ENCODE peak calls at places on chromosomes 16 and 17, in six cellular contexts. F, H, E, R, M and V are unnamed samples.

GRCh38 chr17:47225436-47225858 is 16.3 kb downstream of the MYL4 start:
- DNase-seq in F (peak), H (peak), E (no peak), R (peak), M (peak), V (no peak)

GRCh38 chr17:27294689-27295630 is 1.0 kb downstream of the WSB1 start:
- DNase-seq in F (peak), H (peak), E (no peak), R (peak), M (peak), V (peak)

GRCh38 chr17:48427598-48427997 is 2.4 kb downstream of the SKAP1 start:
- DNase-seq in F (no peak), H (no peak), E (no peak), R (no peak), M (no peak), V (no peak)

GRCh38 chr17:50423553-50424159 is 2.4 kb upstream of the ACSF2 start:
- DNase-seq in F (peak), H (peak), E (no peak), R (peak), M (peak), V (no peak)

GRCh38 chr17:73932216-73932749 is 271.2 kb upstream of the RPL38 start:
- DNase-seq in F (no peak), H (no peak), E (no peak), R (no peak), M (no peak), V (no peak)

GRCh38 chr16:20355114-20355782 is 2.7 kb upstream of the UMOD start:
- DNase-seq in F (no peak), H (no peak), E (no peak), R (no peak), M (no peak), V (no peak)

GRCh38 chr16:89583895-89584644 is 8.5 kb downstream of the CPNE7 start:
- DNase-seq in F (no peak), H (no peak), E (no peak), R (no peak), M (no peak), V (no peak)

GRCh38 chr17:59830007-59830630 is 62.6 kb downstream of the TUBD1 start:
- DNase-seq in F (no peak), H (no peak), E (no peak), R (no peak), M (peak), V (no peak)

GRCh38 chr17:46003907-46004748 is 5.1 kb downstream of the STH start:
- DNase-seq in F (peak), H (no peak), E (no peak), R (peak), M (peak), V (peak)

GRCh38 chr17:8185580-8186445 is 4.2 kb downstream of the BORCS6 start:
- DNase-seq in F (peak), H (peak), E (no peak), R (peak), M (peak), V (peak)

GRCh38 chr17:16377804-16378400 is 3.0 kb upstream of the UBB start:
- DNase-seq in F (peak), H (no peak), E (no peak), R (no peak), M (peak), V (no peak)
- H3K27ac ChIP-seq in F (peak), H (no peak), E (no peak), R (no peak), M (no peak), V (peak)

DNA sequence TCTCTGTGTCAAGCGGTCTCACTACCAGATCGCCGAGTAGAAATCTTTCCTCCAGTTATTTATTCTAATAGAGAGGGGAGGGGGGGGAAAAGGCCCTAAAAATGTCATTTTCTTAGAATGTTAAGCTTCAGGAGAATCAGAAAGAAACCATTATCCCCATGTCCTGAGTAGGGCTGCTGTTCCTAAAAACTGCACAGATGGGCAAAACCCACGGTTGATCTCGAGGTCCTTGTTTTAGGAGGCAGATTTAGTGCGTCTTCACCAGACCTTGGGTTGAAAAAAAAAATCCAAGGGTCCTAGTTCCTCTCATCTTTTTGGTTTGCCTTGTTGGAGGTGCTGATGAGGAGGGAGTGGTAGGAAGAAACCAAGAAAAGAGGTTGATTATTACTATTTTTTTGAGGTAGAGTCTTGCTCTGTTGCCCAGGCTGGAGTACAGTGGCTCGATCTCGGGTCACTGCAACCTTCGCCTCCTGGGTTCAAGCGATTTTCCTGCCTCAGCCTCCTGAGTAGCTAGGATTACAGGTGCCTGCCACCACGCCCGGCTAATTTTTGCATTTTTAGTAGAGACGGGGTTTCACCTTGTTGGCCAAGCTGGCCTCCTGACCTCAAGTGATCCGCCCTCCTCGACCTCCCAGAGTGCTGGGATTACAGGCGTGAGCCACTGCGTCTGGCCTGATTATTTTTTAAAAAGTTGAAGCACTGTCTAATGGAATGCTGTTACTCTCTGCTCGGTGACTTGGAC is 1.4 kb downstream of the CBFB start:
- DNase-seq in F (no peak), H (no peak), E (no peak), R (no peak), M (no peak), V (no peak)
- H3K27ac ChIP-seq in F (peak), H (peak), E (no peak), R (peak), M (no peak), V (peak)

GRCh38 chr17:4605826-4606225 is 21.5 kb downstream of the SMTNL2 start:
- DNase-seq in F (peak), H (no peak), E (no peak), R (peak), M (peak), V (no peak)

GRCh38 chr17:4610162-4610561 is 25.8 kb downstream of the SMTNL2 start:
- DNase-seq in F (no peak), H (no peak), E (no peak), R (no peak), M (no peak), V (no peak)

GRCh38 chr17:4607261-4607731 is 23.0 kb downstream of the SMTNL2 start:
- DNase-seq in F (peak), H (no peak), E (no peak), R (peak), M (peak), V (no peak)

GRCh38 chr17:4609761-4610160 is 25.4 kb downstream of the SMTNL2 start:
- DNase-seq in F (no peak), H (no peak), E (no peak), R (no peak), M (no peak), V (no peak)

DNA sequence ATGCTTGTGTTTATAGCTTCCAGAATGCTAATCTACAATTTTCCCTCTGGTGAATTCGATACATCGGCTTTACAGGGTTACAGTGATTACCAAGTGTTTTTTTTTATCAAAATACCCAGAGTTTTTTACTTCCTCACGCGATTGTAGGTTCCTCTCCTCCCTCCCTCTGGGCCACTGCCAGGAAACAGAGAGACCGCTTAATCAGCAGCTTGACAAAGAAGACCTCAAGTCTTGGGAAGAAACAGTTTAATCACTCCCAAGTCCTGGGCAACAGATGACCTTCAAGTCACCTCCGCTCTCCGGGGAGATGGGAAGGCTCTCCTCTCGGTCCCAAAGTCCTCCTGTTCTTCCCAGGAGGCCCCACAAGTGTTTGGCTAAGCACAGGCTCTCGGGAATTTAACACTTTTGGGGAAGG is 23.5 kb downstream of the SMTNL2 start:
- DNase-seq in F (peak), H (peak), E (no peak), R (peak), M (peak), V (no peak)
- H3K27ac ChIP-seq in F (no peak), H (no peak), E (no peak), R (peak), M (peak), V (peak)

GRCh38 chr17:556431-556995 is 158.1 kb downstream of the VPS53 start:
- DNase-seq in F (no peak), H (no peak), E (no peak), R (no peak), M (peak), V (no peak)
- H3K27ac ChIP-seq in F (no peak), H (no peak), E (no peak), R (no peak), M (no peak), V (no peak)